ENCODE peak calls at places on chromosomes 1 and 21, in six cellular contexts. O, R, X, I, J and Q are unnamed samples.

GRCh38 chr1:162710349-162710748 is 78.1 kb downstream of the DDR2 start:
- DNase-seq in O (no peak), R (no peak), X (no peak), I (no peak), J (no peak), Q (no peak)

GRCh38 chr1:28104866-28105467 is 16.6 kb upstream of the EYA3 start:
- DNase-seq in X (no peak), I (peak; percentile 18), R (peak; percentile 8), J (peak; percentile 77), O (peak; percentile 98), Q (peak; percentile 45)

GRCh38 chr21:23162213-23162946 is 2164.2 kb downstream of the NCAM2 start:
- DNase-seq in J (peak; percentile 20), I (no peak), X (no peak), O (no peak), R (no peak), Q (no peak)

GRCh38 chr1:109370712-109371270 is 26.9 kb downstream of the SORT1 start:
- DNase-seq in R (no peak), X (no peak), J (peak; percentile 56), O (peak; percentile 22), I (no peak), Q (no peak)

GRCh38 chr1:78690516-78690915 is 40.9 kb downstream of the IFI44 start:
- DNase-seq in O (no peak), X (no peak), R (no peak), I (no peak), J (peak; percentile 50), Q (no peak)

GRCh38 chr1:36516372-36517018 is 33.8 kb upstream of the CSF3R start:
- DNase-seq in R (peak; percentile 45), J (peak; percentile 68), I (peak; percentile 45), O (peak; percentile 86), X (no peak), Q (no peak)

GRCh38 chr1:171610385-171610784 is 11.7 kb upstream of the MYOCOS start:
- DNase-seq in R (no peak), I (no peak), X (no peak), J (peak; percentile 24), O (no peak), Q (no peak)

GRCh38 chr1:58921751-58922150 is 137.9 kb upstream of the JUN start:
- DNase-seq in J (no peak), X (no peak), O (no peak), R (no peak), I (no peak), Q (no peak)

GRCh38 chr1:92480200-92480812 is 6.4 kb downstream of the GFI1 start:
- DNase-seq in R (no peak), O (peak; percentile 71), I (no peak), X (no peak), J (peak; percentile 39), Q (no peak)

GRCh38 chr1:57254006-57254405 is 169.9 kb downstream of the DAB1 start:
- DNase-seq in X (no peak), R (no peak), J (peak; percentile 44), I (no peak), O (no peak), Q (no peak)

GRCh38 chr21:16055012-16055411 is 325.2 kb downstream of the USP25 start:
- DNase-seq in R (no peak), O (no peak), J (no peak), X (no peak), I (no peak), Q (no peak)

GRCh38 chr1:98119793-98120192 is 199.0 kb upstream of the DPYD start:
- DNase-seq in O (peak; percentile 60), J (peak; percentile 66), R (peak; percentile 15), I (peak; percentile 49), X (no peak), Q (no peak)

GRCh38 chr1:1206376-1207253 is at the start of gene TNFRSF18:
- DNase-seq in I (peak; percentile 13), O (peak; percentile 68), J (no peak), X (no peak), R (no peak), Q (no peak)
- TF ChIP-seq CTCF in I (no peak), O (peak; percentile 10), J (no peak), X (no peak), R (no peak), Q (no peak)

DNA sequence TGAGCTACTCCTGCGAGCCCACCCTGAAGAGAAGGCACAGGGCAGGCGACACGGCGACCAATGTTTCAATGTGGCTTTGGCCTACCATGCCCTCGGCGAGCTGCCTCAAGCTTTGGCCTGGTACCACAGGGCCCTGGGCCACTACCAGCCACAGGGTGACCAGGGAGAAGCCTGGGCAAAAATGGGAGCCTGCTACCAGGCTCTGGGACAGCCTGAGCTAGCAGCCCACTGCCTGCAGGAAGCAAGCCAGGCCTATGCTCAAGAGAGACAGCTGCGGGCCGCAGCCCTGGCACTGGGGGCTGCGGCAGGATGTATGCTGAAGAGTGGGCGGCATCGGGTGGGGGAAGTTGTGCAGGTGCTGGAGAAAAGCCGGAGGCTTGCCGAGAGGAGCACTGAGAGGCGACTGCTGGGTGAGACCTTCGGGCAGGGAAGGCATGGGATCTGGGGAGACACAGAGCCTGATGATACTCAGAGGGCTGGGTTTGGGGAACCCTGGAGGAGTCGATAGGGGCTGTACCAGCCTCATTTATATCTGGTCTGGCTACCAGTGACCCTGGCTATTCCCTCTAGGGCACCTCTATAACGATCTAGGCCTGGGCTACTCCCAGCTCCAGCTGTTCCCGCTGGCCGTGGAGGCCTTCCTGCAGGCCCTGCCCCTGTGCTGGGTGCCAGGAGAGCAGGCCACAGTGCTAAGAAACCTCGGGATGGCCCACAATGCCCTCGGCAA is 2.3 kb downstream of the TTC24 start:
- DNase-seq in J (no peak), X (no peak), I (no peak), O (no peak), R (no peak), Q (no peak)
- TF ChIP-seq CTCF in J (no peak), X (no peak), I (no peak), O (no peak), R (no peak), Q (no peak)

GRCh38 chr1:113452921-113453770 is 62.8 kb downstream of the MAGI3 start:
- DNase-seq in X (no peak), J (peak; percentile 74), R (no peak), O (peak; percentile 63), I (no peak), Q (no peak)

GRCh38 chr1:113455374-113455773 is 65.1 kb downstream of the MAGI3 start:
- DNase-seq in R (no peak), X (no peak), I (no peak), O (no peak), J (no peak), Q (no peak)

GRCh38 chr1:113451710-113452109 is 61.4 kb downstream of the MAGI3 start:
- DNase-seq in O (no peak), R (no peak), X (no peak), I (no peak), J (no peak), Q (no peak)

GRCh38 chr1:113456967-113457366 is 66.7 kb downstream of the MAGI3 start:
- DNase-seq in I (no peak), J (peak; percentile 95), X (no peak), R (no peak), O (no peak), Q (no peak)

DNA sequence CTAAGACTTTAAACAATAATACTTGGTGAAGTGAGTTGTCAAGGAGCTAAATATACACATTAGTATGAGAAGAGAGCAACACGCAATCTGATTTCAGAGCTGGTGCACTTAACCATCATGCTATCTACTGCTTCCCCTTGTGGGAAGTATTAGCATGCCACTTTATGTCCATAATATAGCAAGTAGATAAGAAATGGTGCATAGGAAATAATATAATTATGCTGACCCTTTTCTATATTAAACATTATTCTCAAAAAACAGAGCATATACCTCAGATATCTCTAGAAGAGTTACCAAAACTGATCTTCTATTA is 63.4 kb downstream of the MAGI3 start:
- DNase-seq in I (no peak), O (no peak), X (no peak), R (no peak), J (no peak), Q (no peak)
- TF ChIP-seq CTCF in I (no peak), O (no peak), X (no peak), R (no peak), J (peak; percentile 4), Q (no peak)

GRCh38 chr1:67298762-67299161 is 8.9 kb upstream of the IL12RB2 start:
- DNase-seq in R (no peak), X (no peak), I (no peak), O (peak; percentile 55), J (no peak), Q (no peak)
- TF ChIP-seq CTCF in R (peak; percentile 25), X (no peak), I (no peak), O (peak; percentile 32), J (peak; percentile 24), Q (peak; percentile 43)

DNA sequence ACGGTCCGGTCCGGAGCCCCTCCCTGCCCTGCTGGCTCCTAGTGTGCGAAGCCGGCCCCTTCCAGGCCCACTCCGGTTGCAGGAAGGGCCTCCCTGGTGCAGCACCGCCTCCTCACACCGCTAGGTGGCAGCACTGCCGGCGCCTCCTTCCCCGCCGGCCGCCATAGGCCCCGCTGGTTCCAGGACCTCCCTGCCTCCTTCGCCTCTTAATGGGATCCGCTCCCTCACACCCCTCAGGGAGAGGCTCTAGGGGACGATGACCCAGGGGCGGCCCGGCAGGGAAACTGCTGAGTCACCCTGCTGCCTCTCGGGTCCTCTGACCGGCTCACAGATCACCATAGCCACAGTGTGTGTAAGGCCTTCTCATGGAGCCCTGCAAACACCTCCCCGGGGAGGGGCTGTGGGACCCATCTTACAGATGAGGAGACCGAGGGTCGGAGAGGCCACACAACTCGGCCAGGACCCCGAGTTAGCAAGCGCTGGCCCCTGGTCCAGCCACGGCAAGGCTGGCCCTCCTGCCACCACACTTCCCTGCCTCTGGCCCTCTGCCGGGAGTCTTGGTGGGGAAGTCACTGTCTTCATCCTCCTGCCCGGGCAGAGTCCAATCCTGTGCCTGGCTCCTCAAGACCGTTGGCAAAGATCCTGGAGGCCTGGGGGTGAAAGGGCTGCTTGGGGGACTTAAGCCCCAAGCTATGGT is 1.6 kb upstream of the AJAP1 start:
- DNase-seq in I (peak; percentile 82), R (peak; percentile 79), J (peak; percentile 24), O (peak; percentile 1), X (no peak), Q (peak; percentile 79)
- TF ChIP-seq CTCF in I (peak; percentile 96), R (peak; percentile 94), J (peak; percentile 78), O (peak; percentile 19), X (peak; percentile 39), Q (peak; percentile 98)

DNA sequence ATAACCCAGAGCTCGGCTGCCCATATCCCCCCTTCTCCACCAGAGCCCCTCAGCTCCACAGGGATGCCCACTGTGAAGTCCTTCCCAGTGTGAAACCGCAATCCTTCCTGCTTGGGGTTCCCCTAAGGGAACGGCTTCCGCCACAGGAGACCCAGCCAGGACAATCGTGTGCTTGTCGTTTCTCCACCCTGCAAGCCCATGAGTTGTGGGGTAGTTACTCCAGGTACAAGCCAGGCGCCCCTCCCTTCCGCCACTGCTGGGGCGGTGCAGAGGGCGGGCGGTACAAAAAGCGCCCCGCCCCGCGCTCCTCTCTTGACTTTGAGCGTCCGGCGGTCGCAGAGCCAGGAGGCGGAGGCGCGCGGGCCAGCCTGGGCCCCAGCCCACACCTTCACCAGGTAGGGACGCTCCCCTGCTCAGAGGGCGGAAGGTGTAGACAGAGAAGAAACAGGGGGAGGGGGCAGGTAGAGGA is at the start of gene TINAGL1:
- DNase-seq in X (no peak), R (no peak), O (peak; percentile 92), I (no peak), J (peak; percentile 83), Q (peak; percentile 71)
- TF ChIP-seq CTCF in X (no peak), R (no peak), O (no peak), I (no peak), J (no peak), Q (no peak)

DNA sequence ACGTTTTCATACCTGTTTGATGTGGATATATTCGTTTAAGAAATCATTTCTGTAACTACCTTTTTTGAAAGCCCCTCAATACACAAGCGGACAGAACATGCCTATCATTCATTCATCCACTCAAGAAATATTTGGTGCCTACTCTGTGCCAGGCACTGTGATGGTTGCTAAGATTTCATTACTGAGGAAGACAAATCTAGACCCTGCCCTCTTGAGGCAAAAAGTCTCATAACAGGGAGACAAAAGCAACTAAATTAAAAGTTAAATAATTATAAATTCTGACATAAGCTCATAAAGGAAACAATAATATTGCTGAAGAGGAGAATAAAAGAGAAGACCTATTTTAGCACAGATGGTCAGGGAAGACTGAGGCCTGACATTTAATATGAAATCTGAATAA is 203.5 kb upstream of the ZNHIT6 start:
- DNase-seq in R (no peak), O (peak; percentile 43), I (no peak), J (peak; percentile 30), X (no peak), Q (no peak)
- TF ChIP-seq CTCF in R (peak; percentile 38), O (peak; percentile 65), I (peak; percentile 57), J (peak; percentile 51), X (no peak), Q (peak; percentile 46)